ENCODE peak calls at places on chromosome 22, in five cellular contexts. L is type B pancreatic cell, F is colonic mucosa, W is NCI-H2171, X is naive B cell. Q is an unnamed sample.

GRCh38 chr22:42347281-42347824 is 76.9 kb upstream of the TCF20 start:
- DNase-seq in L (no peak), F (no peak), W (peak), X (no peak), Q (no peak)

GRCh38 chr22:48182896-48183805 is 1420.7 kb downstream of the TBC1D22A start:
- DNase-seq in L (no peak), F (no peak), W (no peak), X (no peak), Q (no peak)

GRCh38 chr22:40396882-40397281 is 26.5 kb downstream of the SGSM3 start:
- DNase-seq in L (no peak), F (peak), W (peak), X (no peak), Q (peak)

GRCh38 chr22:26656896-26657851 is at the start of gene MIAT:
- DNase-seq in L (no peak), F (peak), W (peak), X (peak), Q (no peak)

GRCh38 chr22:46681010-46681409 is 57.0 kb downstream of the CERK start:
- DNase-seq in L (no peak), F (no peak), W (no peak), X (no peak), Q (no peak)

GRCh38 chr22:23213581-23214341 is 33.5 kb downstream of the BCR start:
- DNase-seq in L (no peak), F (no peak), W (no peak), X (no peak), Q (no peak)

GRCh38 chr22:42229455-42230149 is 40.9 kb downstream of the TCF20 start:
- DNase-seq in L (no peak), F (no peak), W (no peak), X (no peak), Q (peak)

GRCh38 chr22:21074092-21074715 is 28.5 kb downstream of the LRRC74B start:
- DNase-seq in L (no peak), F (no peak), W (no peak), X (no peak), Q (peak)

GRCh38 chr22:45072322-45072903 is 62.6 kb upstream of the PHF21B start:
- DNase-seq in L (no peak), F (no peak), W (no peak), X (no peak), Q (peak)

GRCh38 chr22:24208012-24208749 is 26.9 kb downstream of the SUSD2 start:
- DNase-seq in L (no peak), F (no peak), W (no peak), X (no peak), Q (peak)

GRCh38 chr22:28841111-28841510 is 40.7 kb upstream of the XBP1 start:
- DNase-seq in L (no peak), F (no peak), W (no peak), X (no peak), Q (no peak)

GRCh38 chr22:37896181-37896592 is 9.9 kb upstream of the MICALL1 start:
- DNase-seq in L (no peak), F (peak), W (no peak), X (peak), Q (peak)

GRCh38 chr22:45422237-45422983 is 8.9 kb downstream of the RIBC2 start:
- DNase-seq in L (peak), F (no peak), W (no peak), X (no peak), Q (no peak)

GRCh38 chr22:24170189-24170588 is 11.1 kb upstream of the SUSD2 start:
- DNase-seq in L (no peak), F (no peak), W (no peak), X (no peak), Q (no peak)

GRCh38 chr22:40202225-40202944 is 24.7 kb downstream of the TNRC6B start:
- DNase-seq in L (no peak), F (no peak), W (no peak), X (no peak), Q (no peak)

GRCh38 chr22:46781291-46781690 is 18.8 kb downstream of the TBC1D22A start:
- DNase-seq in L (no peak), F (no peak), W (no peak), X (no peak), Q (no peak)

GRCh38 chr22:30327864-30328345 is 1.2 kb upstream of the TBC1D10A start:
- DNase-seq in L (no peak), F (peak), W (no peak), X (no peak), Q (no peak)

GRCh38 chr22:46966846-46967245 is 204.4 kb downstream of the TBC1D22A start:
- DNase-seq in L (no peak), F (no peak), W (no peak), X (no peak), Q (no peak)

GRCh38 chr22:50176850-50177536 is 6.5 kb downstream of the PANX2 start:
- DNase-seq in L (no peak), F (no peak), W (no peak), X (no peak), Q (no peak)

Q was measured in cardiac fibroblast.